ENCODE peak calls at places on chromosome 19, in eight cellular contexts. K, Z, U, I, S, L, N and D are unnamed samples.

GRCh38 chr19:14089662-14090508 is 666 bp downstream of the SAMD1 start:
- DNase-seq in K (no peak), N (no peak), I (peak), S (peak), U (peak), Z (peak), L (peak), D (no peak)

GRCh38 chr19:30253581-30253996 is 118.6 kb upstream of the ZNF536 start:
- DNase-seq in L (peak), U (no peak), N (no peak), I (peak), K (no peak), Z (no peak), S (no peak), D (no peak)

GRCh38 chr19:6736917-6737283 is 480 bp downstream of the GPR108 start:
- DNase-seq in U (no peak), Z (no peak), S (no peak), L (no peak), I (no peak), K (no peak), N (no peak), D (no peak)

GRCh38 chr19:33279430-33280350 is 22.6 kb downstream of the CEBPA start:
- DNase-seq in K (no peak), I (peak), N (no peak), S (no peak), L (no peak), U (no peak), Z (no peak), D (no peak)

GRCh38 chr19:16860118-16860517 is 28.7 kb upstream of the F2RL3 start:
- DNase-seq in Z (no peak), K (no peak), S (no peak), I (no peak), U (no peak), N (no peak), L (no peak), D (no peak)

GRCh38 chr19:11268783-11269267 is 6.5 kb upstream of the DOCK6 start:
- DNase-seq in U (no peak), I (no peak), K (peak), N (no peak), S (no peak), Z (no peak), L (no peak), D (no peak)

GRCh38 chr19:49497047-49497789 is 984 bp downstream of the RPS11 start:
- DNase-seq in N (no peak), Z (peak), I (peak), S (peak), L (peak), U (peak), K (no peak), D (no peak)

GRCh38 chr19:35533822-35534521 is 716 bp downstream of the GAPDHS start:
- DNase-seq in I (peak), L (peak), N (no peak), K (no peak), U (no peak), S (peak), Z (peak), D (no peak)

GRCh38 chr19:18290250-18291018 is 9.0 kb upstream of the JUND start:
- DNase-seq in S (no peak), N (no peak), Z (no peak), U (no peak), K (peak), I (no peak), L (peak), D (no peak)

GRCh38 chr19:35260694-35261304 is 8.0 kb upstream of the USF2 start:
- DNase-seq in I (no peak), Z (no peak), S (no peak), N (no peak), L (peak), U (peak), K (no peak), D (no peak)

GRCh38 chr19:18401580-18402112 is 4.2 kb upstream of the LRRC25 start:
- DNase-seq in S (no peak), U (no peak), L (peak), Z (peak), K (no peak), I (peak), N (no peak), D (peak)

GRCh38 chr19:37706052-37706605 is 13.4 kb downstream of the ZNF607 start:
- DNase-seq in N (no peak), L (no peak), U (no peak), K (no peak), Z (no peak), I (no peak), S (no peak), D (no peak)

GRCh38 chr19:7545904-7546303 is 10.4 kb downstream of the PNPLA6 start:
- DNase-seq in Z (no peak), U (no peak), I (no peak), N (no peak), S (no peak), K (no peak), L (no peak), D (no peak)

GRCh38 chr19:34128558-34129250 is 43.6 kb upstream of the LSM14A start:
- DNase-seq in Z (no peak), N (no peak), L (no peak), U (no peak), I (no peak), S (no peak), K (no peak), D (no peak)

GRCh38 chr19:3108775-3109174 is 14.6 kb downstream of the GNA11 start:
- DNase-seq in Z (peak), N (no peak), U (no peak), S (peak), I (peak), L (peak), K (peak), D (peak)

GRCh38 chr19:10113592-10113963 is 2.1 kb downstream of the P2RY11 start:
- DNase-seq in S (no peak), I (no peak), K (no peak), U (no peak), N (no peak), Z (peak), L (no peak), D (no peak)

GRCh38 chr19:19627716-19628498 is at the start of gene LPAR2:
- DNase-seq in S (peak), Z (peak), K (no peak), L (peak), N (no peak), I (peak), U (peak), D (no peak)

GRCh38 chr19:55465460-55466245 is 1.1 kb upstream of the C19orf85 start:
- DNase-seq in S (no peak), Z (no peak), U (no peak), N (no peak), I (no peak), K (no peak), L (peak), D (no peak)

GRCh38 chr19:55676384-55676783 is 1.4 kb downstream of the EPN1 start:
- DNase-seq in S (no peak), U (no peak), Z (no peak), K (no peak), L (no peak), I (no peak), N (no peak), D (no peak)

GRCh38 chr19:41734585-41734984 is 20.7 kb upstream of the CEACAM6 start:
- DNase-seq in K (no peak), I (peak), N (no peak), Z (no peak), L (no peak), U (peak), S (no peak), D (no peak)

DNA sequence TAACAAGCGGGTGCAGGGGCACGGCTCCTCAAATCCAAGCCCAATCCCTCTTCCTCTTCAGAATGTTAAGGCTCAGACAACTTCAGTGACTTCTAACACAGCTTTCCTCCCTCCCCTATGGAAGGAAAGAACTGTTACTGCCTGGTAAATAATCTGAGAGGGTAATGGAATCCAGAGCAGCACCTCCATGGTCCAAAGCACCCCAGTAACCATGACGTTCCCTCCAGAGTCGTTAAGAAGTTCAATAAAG is 969 bp downstream of the AKT2 start:
- DNase-seq in K (no peak), N (no peak), I (no peak), L (no peak), U (no peak), Z (no peak), S (peak), D (no peak)
- H3K4me3 ChIP-seq in K (peak), N (peak), I (peak), L (peak), U (peak), Z (peak), S (peak), D (peak)

GRCh38 chr19:1377965-1378785 is 5.5 kb upstream of the NDUFS7 start:
- DNase-seq in I (no peak), L (no peak), U (no peak), S (no peak), N (no peak), K (no peak), Z (no peak), D (no peak)

GRCh38 chr19:1379961-1380489 is 3.7 kb upstream of the NDUFS7 start:
- DNase-seq in Z (no peak), K (no peak), I (no peak), S (no peak), U (no peak), N (no peak), L (no peak), D (no peak)

GRCh38 chr19:1376415-1376805 is 7.3 kb upstream of the NDUFS7 start:
- DNase-seq in L (no peak), S (no peak), Z (no peak), K (no peak), N (no peak), U (no peak), I (no peak), D (no peak)

GRCh38 chr19:1379126-1379905 is 4.4 kb upstream of the NDUFS7 start:
- DNase-seq in L (no peak), Z (no peak), U (no peak), K (no peak), S (no peak), I (no peak), N (no peak), D (no peak)

GRCh38 chr19:1377176-1377964 is 6.3 kb upstream of the NDUFS7 start:
- DNase-seq in Z (no peak), S (no peak), I (no peak), N (no peak), K (no peak), U (no peak), L (no peak), D (no peak)
- H3K27ac ChIP-seq in Z (no peak), S (no peak), I (no peak), N (no peak), K (no peak), U (no peak), L (peak), D (no peak)

GRCh38 chr19:51497666-51498065 is 3.9 kb downstream of the SIGLEC12 start:
- DNase-seq in K (no peak), N (no peak), Z (no peak), U (no peak), L (no peak), I (no peak), S (no peak), D (no peak)
- TF ChIP-seq CTCF in K (no peak), N (no peak), Z (no peak), U (no peak), L (no peak), I (no peak), S (no peak), D (no peak)

GRCh38 chr19:660793-661426 is 2.1 kb downstream of the RNF126 start:
- DNase-seq in U (peak), N (no peak), Z (no peak), L (peak), K (no peak), S (no peak), I (peak), D (no peak)
- H3K4me3 ChIP-seq in U (peak), N (peak), Z (peak), L (peak), K (peak), S (no peak), I (peak), D (peak)